ENCODE peak calls at places on chromosomes 4 and X, in eight cellular contexts. D, B, M, R, E, P, S and T are unnamed samples.

GRCh38 chrX:136185409-136186022 is 38.2 kb downstream of the FHL1 start:
- DNase-seq in M (no peak), R (peak), S (no peak), B (peak), E (no peak), P (no peak), D (no peak), T (no peak)

GRCh38 chr4:187171731-187172339 is 448.2 kb upstream of the FAT1 start:
- DNase-seq in E (no peak), P (no peak), B (peak), D (no peak), R (no peak), S (no peak), M (no peak), T (no peak)

GRCh38 chrX:151391722-151392121 is 5.3 kb upstream of the VMA21 start:
- DNase-seq in D (no peak), S (no peak), M (no peak), P (no peak), B (no peak), E (no peak), R (no peak), T (no peak)

GRCh38 chr4:32499176-32499575 is 1779.0 kb downstream of the PCDH7 start:
- DNase-seq in E (no peak), S (no peak), D (no peak), M (no peak), R (no peak), B (peak), P (no peak), T (no peak)

GRCh38 chr4:27360651-27361347 is 500.2 kb downstream of the STIM2 start:
- DNase-seq in B (peak), R (no peak), M (no peak), D (no peak), P (no peak), E (no peak), S (no peak), T (no peak)

GRCh38 chr4:165294907-165295306 is 32.6 kb upstream of the MSMO1 start:
- DNase-seq in P (no peak), B (no peak), D (no peak), S (no peak), E (no peak), M (no peak), R (no peak), T (no peak)

GRCh38 chr4:86032476-86033022 is 327.3 kb downstream of the MAPK10 start:
- DNase-seq in E (no peak), M (no peak), B (peak), R (peak), S (no peak), P (peak), D (no peak), T (no peak)

GRCh38 chr4:112652216-112652615 is 15.3 kb downstream of the LARP7 start:
- DNase-seq in B (no peak), S (no peak), P (no peak), M (no peak), E (no peak), D (no peak), R (no peak), T (no peak)

GRCh38 chrX:119784747-119785446 is 6.5 kb downstream of the RPL39 start:
- DNase-seq in S (no peak), R (peak), B (peak), M (peak), E (no peak), D (no peak), P (no peak), T (no peak)

GRCh38 chr4:77697860-77698599 is 92.4 kb downstream of the CXCL13 start:
- DNase-seq in E (peak), M (peak), R (peak), P (peak), B (peak), D (no peak), S (no peak), T (peak)

GRCh38 chrX:78029663-78030062 is 60.2 kb upstream of the PGAM4 start:
- DNase-seq in E (no peak), P (no peak), S (no peak), R (peak), M (peak), B (peak), D (no peak), T (no peak)

GRCh38 chrX:2710496-2710895 is 19.4 kb downstream of the CD99 start:
- DNase-seq in M (no peak), P (no peak), B (peak), D (no peak), R (no peak), E (no peak), S (no peak), T (no peak)

GRCh38 chrX:49108641-49109040 is 14.9 kb downstream of the GPKOW start:
- DNase-seq in R (no peak), E (no peak), S (no peak), M (no peak), B (no peak), P (no peak), D (no peak), T (no peak)

GRCh38 chr4:78922207-78922606 is 17.0 kb downstream of the PAQR3 start:
- DNase-seq in E (no peak), S (no peak), D (no peak), R (peak), B (peak), M (no peak), P (no peak), T (no peak)

GRCh38 chr4:52173470-52174055 is 122.5 kb downstream of the SPATA18 start:
- DNase-seq in P (peak), D (peak), E (peak), B (no peak), M (no peak), S (no peak), R (peak), T (no peak)

GRCh38 chr4:40280586-40280985 is 54.5 kb upstream of the CHRNA9 start:
- DNase-seq in E (no peak), B (no peak), P (no peak), S (no peak), R (no peak), D (no peak), M (no peak), T (no peak)

GRCh38 chrX:107700802-107701201 is 72.5 kb downstream of the PRPS1 start:
- DNase-seq in S (no peak), D (no peak), R (no peak), P (no peak), B (no peak), M (no peak), E (no peak), T (no peak)

GRCh38 chr4:174215936-174216699 is 67.3 kb downstream of the FBXO8 start:
- DNase-seq in E (no peak), M (no peak), S (no peak), R (no peak), P (no peak), B (no peak), D (no peak), T (no peak)

GRCh38 chr4:115675721-115676120 is 562.3 kb upstream of the NDST4 start:
- DNase-seq in P (no peak), D (no peak), B (peak), E (no peak), R (no peak), S (no peak), M (no peak), T (no peak)

GRCh38 chr4:168514249-168514852 is 17.5 kb downstream of the PALLD start:
- DNase-seq in B (peak), R (no peak), E (no peak), M (no peak), D (no peak), S (no peak), P (no peak), T (no peak)

GRCh38 chr4:153507679-153508073 is 41.5 kb downstream of the TMEM131L start:
- DNase-seq in P (no peak), M (no peak), E (no peak), D (no peak), R (no peak), B (no peak), S (no peak), T (no peak)

GRCh38 chr4:114217150-114217817 is 237.8 kb upstream of the ARSJ start:
- DNase-seq in D (no peak), M (no peak), R (no peak), P (no peak), S (no peak), B (no peak), E (no peak), T (no peak)

GRCh38 chr4:87056884-87057283 is 122.1 kb downstream of the AFF1 start:
- DNase-seq in M (no peak), R (no peak), S (no peak), E (no peak), D (no peak), P (no peak), B (no peak), T (no peak)

GRCh38 chr4:8559524-8560264 is 20.5 kb upstream of the GPR78 start:
- DNase-seq in B (no peak), E (no peak), R (no peak), P (no peak), M (no peak), D (no peak), S (no peak), T (no peak)

GRCh38 chrX:23118890-23119527 is 119.2 kb downstream of the DDX53 start:
- DNase-seq in M (no peak), B (peak), D (no peak), P (no peak), E (no peak), R (no peak), S (no peak), T (no peak)

GRCh38 chr4:121353213-121353612 is 27.6 kb downstream of the QRFPR start:
- DNase-seq in D (no peak), S (no peak), B (peak), M (no peak), E (no peak), P (no peak), R (no peak), T (no peak)

GRCh38 chr4:31575504-31575903 is 855.3 kb downstream of the PCDH7 start:
- DNase-seq in E (no peak), P (no peak), D (no peak), B (no peak), M (no peak), S (no peak), R (no peak), T (no peak)

GRCh38 chr4:153188966-153189801 is 15.1 kb upstream of the TRIM2 start:
- DNase-seq in S (no peak), R (no peak), P (no peak), M (no peak), E (no peak), D (no peak), B (peak), T (no peak)

GRCh38 chrX:54248309-54248708 is 65.3 kb upstream of the FAM120C start:
- DNase-seq in M (peak), B (peak), E (no peak), R (peak), P (no peak), D (no peak), S (no peak), T (no peak)

GRCh38 chr4:75126058-75126457 is 193.1 kb downstream of the PARM1 start:
- DNase-seq in B (no peak), E (no peak), D (no peak), P (no peak), R (no peak), S (no peak), M (no peak), T (no peak)

GRCh38 chr4:42401171-42401570 is 3.9 kb downstream of the SHISA3 start:
- DNase-seq in S (no peak), M (no peak), E (no peak), R (no peak), B (no peak), P (peak), D (no peak), T (no peak)

GRCh38 chr4:141275834-141276233 is 55.1 kb downstream of the ZNF330 start:
- DNase-seq in S (no peak), E (no peak), M (no peak), R (peak), D (no peak), B (peak), P (no peak), T (no peak)